ENCODE peak calls at places on chromosomes 3 and 15, in seven cellular contexts. P, E, J, C, Z, H and W are unnamed samples.
A peak's percentile ranks its signal among the peaks of the same experiment; 100 is the strongest.

GRCh38 chr15:91970142-91970541 is 116.6 kb downstream of the SLCO3A1 start:
- DNase-seq in P (no peak), E (no peak), J (no peak), C (no peak), Z (no peak), H (no peak), W (no peak)

GRCh38 chr15:52224211-52224610 is 33.0 kb upstream of the GNB5 start:
- DNase-seq in P (no peak), E (no peak), J (no peak), C (no peak), Z (no peak), H (no peak), W (no peak)

GRCh38 chr15:77944002-77944867 is 133.3 kb downstream of the TBC1D2B start:
- DNase-seq in P (peak; percentile 41), E (peak; percentile 13), J (peak; percentile 68), C (no peak), Z (peak; percentile 27), H (peak; percentile 88), W (peak; percentile 64)

GRCh38 chr3:32194653-32195052 is 43.8 kb upstream of the CMTM8 start:
- DNase-seq in P (no peak), E (no peak), J (no peak), C (no peak), Z (no peak), H (no peak), W (no peak)

GRCh38 chr15:68235022-68235421 is 5.5 kb upstream of the CLN6 start:
- DNase-seq in P (no peak), E (no peak), J (no peak), C (no peak), Z (no peak), H (no peak), W (no peak)

GRCh38 chr3:105647047-105647446 is 221.8 kb downstream of the CBLB start:
- DNase-seq in P (no peak), E (peak; percentile 69), J (no peak), C (no peak), Z (no peak), H (peak; percentile 39), W (no peak)

GRCh38 chr3:37741644-37742043 is 120.0 kb upstream of the CTDSPL start:
- DNase-seq in P (peak; percentile 66), E (peak; percentile 23), J (peak; percentile 21), C (no peak), Z (no peak), H (peak; percentile 18), W (peak; percentile 76)

GRCh38 chr3:10198761-10199688 is 34.3 kb downstream of the IRAK2 start:
- DNase-seq in P (no peak), E (no peak), J (peak; percentile 70), C (peak; percentile 80), Z (no peak), H (peak; percentile 12), W (peak; percentile 41)

GRCh38 chr3:178475062-178475461 is 61.2 kb upstream of the KCNMB2 start:
- DNase-seq in P (no peak), E (no peak), J (no peak), C (no peak), Z (no peak), H (no peak), W (peak; percentile 32)

GRCh38 chr15:46344115-46344749 is 709.4 kb downstream of the SQOR start:
- DNase-seq in P (no peak), E (no peak), J (no peak), C (no peak), Z (no peak), H (no peak), W (no peak)

GRCh38 chr3:185851959-185852358 is 27.1 kb upstream of the IGF2BP2 start:
- DNase-seq in P (no peak), E (no peak), J (no peak), C (no peak), Z (no peak), H (no peak), W (no peak)

GRCh38 chr15:82992436-82992835 is 6.4 kb downstream of the RAMAC start:
- DNase-seq in P (no peak), E (no peak), J (no peak), C (no peak), Z (no peak), H (no peak), W (no peak)

GRCh38 chr3:28906561-28907310 is 374.1 kb upstream of the RBMS3 start:
- DNase-seq in P (no peak), E (no peak), J (no peak), C (no peak), Z (no peak), H (no peak), W (no peak)

GRCh38 chr3:128316456-128316855 is 150.2 kb downstream of the DNAJB8 start:
- DNase-seq in P (no peak), E (no peak), J (no peak), C (no peak), Z (no peak), H (no peak), W (no peak)

GRCh38 chr3:141412087-141412935 is 44.0 kb downstream of the ZBTB38 start:
- DNase-seq in P (no peak), E (no peak), J (peak; percentile 28), C (no peak), Z (no peak), H (peak; percentile 49), W (peak; percentile 54)
- TF ChIP-seq JUND in P (peak; percentile 10), E (no peak), J (no peak), C (no peak), Z (no peak), H (no peak), W (no peak)

GRCh38 chr15:29618586-29618985 is 203.7 kb downstream of the TJP1 start:
- DNase-seq in P (no peak), E (no peak), J (no peak), C (no peak), Z (no peak), H (no peak), W (no peak)

GRCh38 chr15:29621626-29622025 is 200.6 kb downstream of the TJP1 start:
- DNase-seq in P (no peak), E (no peak), J (no peak), C (no peak), Z (no peak), H (no peak), W (no peak)

GRCh38 chr15:29622637-29623036 is 199.6 kb downstream of the TJP1 start:
- DNase-seq in P (no peak), E (no peak), J (no peak), C (no peak), Z (no peak), H (no peak), W (no peak)

DNA sequence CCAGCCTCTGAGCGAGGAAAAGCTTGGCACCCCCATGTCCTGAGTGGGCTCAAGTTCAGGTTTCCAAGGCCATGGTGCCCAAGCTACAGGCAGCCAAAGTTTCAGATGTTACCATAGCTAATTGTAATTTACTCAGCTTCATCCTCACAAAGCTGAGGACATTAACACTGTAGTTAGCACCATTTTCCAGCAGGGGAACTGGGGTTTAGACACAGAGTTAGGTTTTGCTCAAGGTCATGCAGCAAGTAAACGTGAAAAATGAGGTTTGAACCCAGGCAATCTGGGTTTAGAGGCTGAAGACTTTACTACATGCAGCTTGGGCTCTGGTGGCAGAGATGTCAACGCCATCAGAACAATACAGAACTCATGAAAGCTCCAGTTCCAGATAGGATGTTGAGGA is 199.0 kb downstream of the TJP1 start:
- DNase-seq in P (no peak), E (no peak), J (no peak), C (no peak), Z (no peak), H (no peak), W (no peak)
- TF ChIP-seq JUND in P (no peak), E (no peak), J (no peak), C (no peak), Z (no peak), H (no peak), W (no peak)

DNA sequence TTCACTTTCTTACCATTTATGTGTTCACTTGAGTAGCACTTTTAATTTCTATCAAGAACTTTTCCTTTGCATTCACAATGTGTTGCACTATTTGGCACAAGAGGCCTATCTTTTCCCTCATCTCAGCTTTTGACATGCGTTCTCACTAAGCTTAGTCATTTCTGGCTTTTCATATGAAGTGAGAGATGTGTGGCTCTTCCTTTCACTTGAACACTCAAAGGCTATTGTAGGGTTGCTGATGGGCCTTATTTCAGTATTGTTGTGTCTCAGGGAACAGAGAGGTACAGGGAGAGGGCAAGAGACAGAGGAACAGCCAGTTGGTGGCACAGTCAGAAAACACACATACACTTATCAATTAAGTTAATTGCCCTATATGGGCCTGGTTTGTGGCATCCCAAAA is 127.4 kb upstream of the MLF1 start:
- DNase-seq in P (no peak), E (no peak), J (no peak), C (peak; percentile 43), Z (no peak), H (no peak), W (no peak)
- TF ChIP-seq JUND in P (no peak), E (no peak), J (no peak), C (no peak), Z (no peak), H (no peak), W (no peak)

DNA sequence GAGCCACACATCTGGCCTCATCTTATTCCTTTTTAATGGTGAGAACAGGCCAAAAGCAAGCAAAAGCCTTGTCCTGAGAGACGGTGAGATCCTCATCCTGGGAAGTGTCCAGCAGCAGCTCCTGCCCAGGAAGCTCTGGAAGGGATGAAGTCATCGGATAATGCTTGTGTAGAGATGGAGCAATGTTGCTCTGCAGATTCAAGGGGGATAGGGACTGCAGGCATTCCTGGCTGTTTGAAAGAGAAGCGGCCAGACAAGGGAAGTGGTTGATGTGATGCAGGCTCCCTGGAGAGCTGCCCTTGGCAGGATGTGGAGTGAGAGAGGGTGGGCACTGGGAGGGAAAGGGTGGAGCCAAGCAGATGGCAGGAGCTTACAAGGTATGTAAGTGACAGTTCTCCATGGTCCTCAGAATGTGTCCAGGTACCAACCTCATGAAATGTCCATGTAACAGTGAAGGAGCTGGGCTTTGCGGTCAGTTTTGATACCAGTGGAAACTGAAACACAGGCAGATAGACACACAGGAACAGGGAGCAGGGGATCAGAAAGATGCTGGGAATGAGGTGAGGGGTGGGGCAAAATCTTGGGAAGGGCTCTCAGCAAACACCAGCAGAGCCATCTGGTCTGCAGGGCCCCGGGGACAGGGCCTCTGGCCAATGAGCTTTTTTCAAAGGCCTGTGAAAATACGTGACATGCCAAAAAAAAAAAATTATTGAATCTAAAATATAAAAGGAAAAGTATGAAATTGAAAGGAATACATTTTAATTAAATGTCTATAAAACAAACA is 32.2 kb upstream of the LACTB start:
- DNase-seq in P (peak; percentile 82), E (no peak), J (no peak), C (no peak), Z (peak; percentile 44), H (peak; percentile 82), W (no peak)
- TF ChIP-seq JUND in P (peak; percentile 83), E (no peak), J (no peak), C (no peak), Z (no peak), H (no peak), W (no peak)

GRCh38 chr3:159416854-159417253 is 571.8 kb upstream of the IL12A start:
- DNase-seq in P (no peak), E (no peak), J (no peak), C (no peak), Z (no peak), H (no peak), W (peak; percentile 17)

GRCh38 chr3:159413319-159413718 is 575.3 kb upstream of the IL12A start:
- DNase-seq in P (no peak), E (no peak), J (no peak), C (no peak), Z (no peak), H (no peak), W (no peak)

GRCh38 chr3:159417761-159418160 is 570.9 kb upstream of the IL12A start:
- DNase-seq in P (no peak), E (no peak), J (no peak), C (no peak), Z (no peak), H (no peak), W (no peak)

GRCh38 chr3:159418571-159419526 is 569.8 kb upstream of the IL12A start:
- DNase-seq in P (no peak), E (peak; percentile 23), J (no peak), C (no peak), Z (no peak), H (no peak), W (peak; percentile 34)
- TF ChIP-seq JUND in P (no peak), E (peak; percentile 31), J (no peak), C (no peak), Z (no peak), H (no peak), W (no peak)